ENCODE peak calls at places on chromosomes 11 and 22, in nine cellular contexts. S, K, U, R, O, X, A, Z and Y are unnamed samples.

GRCh38 chr11:113237261-113237660 is 77.1 kb upstream of the TTC12 start:
- DNase-seq in S (no peak), K (no peak), U (no peak), R (no peak), O (no peak), X (no peak), A (no peak), Z (no peak), Y (no peak)

GRCh38 chr11:12430351-12430750 is 53.0 kb downstream of the PARVA start:
- DNase-seq in S (peak; percentile 77), K (no peak), U (no peak), R (no peak), O (no peak), X (no peak), A (no peak), Z (no peak), Y (no peak)

GRCh38 chr22:19877626-19878339 is 23.1 kb upstream of the GNB1L start:
- DNase-seq in S (peak; percentile 58), K (no peak), U (no peak), R (no peak), O (no peak), X (no peak), A (no peak), Z (no peak), Y (peak; percentile 71)

GRCh38 chr11:117259417-117259816 is 26.9 kb downstream of the RNF214 start:
- DNase-seq in S (peak; percentile 79), K (no peak), U (no peak), R (no peak), O (no peak), X (no peak), A (no peak), Z (no peak), Y (no peak)

GRCh38 chr11:64729851-64730382 is 6.9 kb upstream of the NRXN2 start:
- DNase-seq in S (no peak), K (peak; percentile 44), U (no peak), R (peak; percentile 57), O (no peak), X (no peak), A (peak; percentile 55), Z (no peak), Y (no peak)

GRCh38 chr22:22397875-22398524 is 110.5 kb downstream of the ZNF280B start:
- DNase-seq in S (no peak), K (no peak), U (peak; percentile 34), R (no peak), O (no peak), X (no peak), A (no peak), Z (no peak), Y (no peak)

GRCh38 chr11:117993988-117994741 is 8.0 kb downstream of the IL10RA start:
- DNase-seq in S (no peak), K (no peak), U (peak; percentile 43), R (no peak), O (no peak), X (peak; percentile 39), A (no peak), Z (no peak), Y (peak; percentile 72)

GRCh38 chr11:34652191-34652958 is 31.5 kb downstream of the EHF start:
- DNase-seq in S (peak; percentile 13), K (no peak), U (no peak), R (no peak), O (no peak), X (no peak), A (no peak), Z (no peak), Y (no peak)

GRCh38 chr11:65226103-65226442 is 35.7 kb upstream of the POLA2 start:
- DNase-seq in S (no peak), K (no peak), U (no peak), R (no peak), O (no peak), X (no peak), A (no peak), Z (no peak), Y (no peak)

GRCh38 chr11:67484847-67485311 is 2.1 kb downstream of the AIP start:
- DNase-seq in S (no peak), K (peak; percentile 57), U (no peak), R (no peak), O (no peak), X (no peak), A (no peak), Z (no peak), Y (peak; percentile 91)

GRCh38 chr22:31230871-31231621 is 18.9 kb downstream of the LIMK2 start:
- DNase-seq in S (peak; percentile 74), K (peak; percentile 69), U (peak; percentile 73), R (peak; percentile 67), O (no peak), X (peak; percentile 59), A (peak; percentile 68), Z (peak; percentile 92), Y (no peak)

GRCh38 chr11:19605500-19606371 is 106.9 kb upstream of the NAV2 start:
- DNase-seq in S (peak; percentile 68), K (no peak), U (peak; percentile 34), R (no peak), O (no peak), X (no peak), A (no peak), Z (no peak), Y (no peak)

GRCh38 chr22:27537481-27537891 is 264.1 kb downstream of the MN1 start:
- DNase-seq in S (no peak), K (peak; percentile 15), U (peak; percentile 52), R (no peak), O (no peak), X (no peak), A (no peak), Z (peak; percentile 48), Y (peak; percentile 35)

GRCh38 chr11:27059431-27059830 is 18.8 kb downstream of the BBOX1 start:
- DNase-seq in S (no peak), K (no peak), U (no peak), R (no peak), O (no peak), X (no peak), A (no peak), Z (no peak), Y (no peak)
- H3K4me1 ChIP-seq in S (peaks cover 3% of the 10 kb centered on the region), K (no peaks in the 10 kb centered on the region), U (no peaks in the 10 kb centered on the region), R (no peaks in the 10 kb centered on the region), O (peaks cover 7% of the 10 kb centered on the region), X (no peaks in the 10 kb centered on the region), A (no peaks in the 10 kb centered on the region), Z (no peaks in the 10 kb centered on the region), Y (no peaks in the 10 kb centered on the region)

DNA sequence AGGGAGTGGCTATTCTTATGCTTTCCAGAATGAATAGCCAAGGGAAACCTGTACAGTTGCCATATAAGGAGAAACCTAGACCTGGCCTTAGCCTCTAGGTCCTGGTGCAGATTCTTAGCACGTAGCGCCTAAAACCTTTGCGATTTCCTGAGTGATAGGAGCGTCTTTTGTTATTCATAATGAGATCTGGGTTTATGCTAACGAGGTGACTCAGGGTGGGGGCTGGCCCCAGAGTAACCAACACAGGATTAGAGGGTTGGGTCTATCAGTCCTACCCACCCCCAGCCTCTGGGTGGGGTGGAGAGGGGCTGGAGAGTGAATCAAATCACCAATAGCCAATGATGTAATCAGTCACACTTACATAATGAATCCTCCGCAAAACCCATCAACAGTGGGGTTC is 73.4 kb upstream of the PARVG start:
- DNase-seq in S (no peak), K (no peak), U (no peak), R (no peak), O (no peak), X (no peak), A (no peak), Z (no peak), Y (no peak)
- TF ChIP-seq POLR2A in S (no peak), K (no peak), U (no peak), R (no peak), O (no peak), X (no peak), A (no peak), Z (no peak), Y (no peak)

GRCh38 chr11:96309643-96310017 is 33.4 kb downstream of the MAML2 start:
- DNase-seq in S (no peak), K (no peak), U (no peak), R (no peak), O (no peak), X (no peak), A (no peak), Z (no peak), Y (no peak)
- H3K4me1 ChIP-seq in S (peaks cover 20% of the 10 kb centered on the region), K (peaks cover 90% of the 10 kb centered on the region), U (peaks cover 35% of the 10 kb centered on the region), R (no peaks in the 10 kb centered on the region), O (peaks cover 72% of the 10 kb centered on the region), X (no peaks in the 10 kb centered on the region), A (peaks cover 91% of the 10 kb centered on the region), Z (peaks cover 87% of the 10 kb centered on the region), Y (peaks cover 49% of the 10 kb centered on the region)

DNA sequence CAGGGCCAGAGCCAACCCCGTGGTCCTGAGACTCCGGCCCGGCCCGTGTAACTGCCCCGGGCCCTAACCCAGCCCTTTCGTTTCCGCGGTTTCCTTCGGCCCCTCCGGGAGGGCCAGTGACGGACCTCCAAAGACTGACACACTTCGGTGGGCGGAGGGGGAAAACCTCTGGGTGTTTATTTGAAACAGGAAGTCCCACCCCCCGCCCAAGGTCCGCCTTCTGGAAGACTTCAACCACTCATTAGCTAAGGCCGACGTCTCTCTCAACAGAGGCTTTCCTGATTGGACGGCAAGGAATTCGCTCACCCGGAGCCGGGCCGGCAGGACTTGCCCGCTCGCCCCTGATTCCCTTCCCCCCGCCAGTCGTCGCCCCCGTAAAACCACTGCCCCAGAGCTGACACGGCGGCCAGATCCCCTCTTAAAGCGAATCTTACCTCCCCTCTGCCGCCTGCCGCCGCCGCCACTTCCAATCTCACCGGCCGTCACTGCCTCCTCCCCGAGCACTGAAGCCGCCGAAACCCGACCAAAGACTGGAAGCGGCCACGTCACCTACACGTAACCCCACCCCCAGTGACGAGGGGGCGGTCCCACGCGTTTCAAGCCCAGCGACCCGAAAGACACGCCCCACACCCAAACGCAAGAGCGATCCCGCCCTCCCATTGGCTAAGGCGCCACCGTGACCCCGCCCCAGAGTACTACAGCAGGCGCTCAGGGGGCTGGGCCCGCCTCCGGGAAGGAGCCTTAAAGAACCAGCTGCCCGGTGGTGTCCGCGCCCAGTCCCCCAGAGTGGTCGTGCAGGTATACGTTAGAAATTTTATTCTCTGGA is at the start of gene STX5:
- DNase-seq in S (peak; percentile 99), K (peak; percentile 100), U (peak; percentile 100), R (peak; percentile 100), O (peak; percentile 99), X (peak; percentile 100), A (peak; percentile 100), Z (peak; percentile 99), Y (peak; percentile 99)
- TF ChIP-seq POLR2A in S (peak; percentile 96), K (peak; percentile 94), U (peak; percentile 54), R (peak; percentile 80), O (peak; percentile 37), X (peak; percentile 65), A (peak; percentile 80), Z (peak; percentile 97), Y (peak; percentile 65)

GRCh38 chr22:46579751-46580449 is 40.3 kb upstream of the GRAMD4 start:
- DNase-seq in S (no peak), K (no peak), U (no peak), R (peak; percentile 43), O (no peak), X (no peak), A (no peak), Z (no peak), Y (peak; percentile 73)

GRCh38 chr22:46580940-46581579 is 39.1 kb upstream of the GRAMD4 start:
- DNase-seq in S (no peak), K (no peak), U (no peak), R (no peak), O (no peak), X (peak; percentile 4), A (no peak), Z (no peak), Y (peak; percentile 28)

GRCh38 chr22:46577361-46578249 is 40.2 kb upstream of the CELSR1 start:
- DNase-seq in S (no peak), K (peak; percentile 41), U (no peak), R (peak; percentile 59), O (no peak), X (no peak), A (no peak), Z (no peak), Y (peak; percentile 86)

GRCh38 chr22:46578251-46578823 is 40.9 kb upstream of the CELSR1 start:
- DNase-seq in S (no peak), K (no peak), U (no peak), R (peak; percentile 65), O (no peak), X (no peak), A (no peak), Z (no peak), Y (peak; percentile 76)

GRCh38 chr22:46578824-46579561 is 41.2 kb upstream of the GRAMD4 start:
- DNase-seq in S (peak; percentile 40), K (peak; percentile 60), U (no peak), R (peak; percentile 71), O (no peak), X (peak; percentile 56), A (peak; percentile 57), Z (no peak), Y (peak; percentile 72)
- H3K4me1 ChIP-seq in S (peaks cover 16% of the 10 kb centered on the region), K (peaks cover 85% of the 10 kb centered on the region), U (peaks cover 19% of the 10 kb centered on the region), R (no peaks in the 10 kb centered on the region), O (peaks cover 50% of the 10 kb centered on the region), X (no peaks in the 10 kb centered on the region), A (peaks cover 90% of the 10 kb centered on the region), Z (peaks cover 19% of the 10 kb centered on the region), Y (peaks cover 32% of the 10 kb centered on the region)